ENCODE peak calls at places on chromosomes 1 and 21, in five cellular contexts. One of them, this sample, is unnamed.

GRCh38 chr1:109370712-109371270 is 26.9 kb downstream of the SORT1 start:
- DNase-seq in cardiac muscle cell: no peak
- DNase-seq in fibroblast of pulmonary artery: peak; percentile 89
- DNase-seq in activated CD4-positive, CD25-positive, alpha-beta regulatory T cell treated with anti-CD3 and anti-CD28 coated beads, Interleukin-2, amount 50 U/mL, for 72 hours: no peak
- DNase-seq in HFF-Myc: peak; percentile 66
- DNase-seq in this sample: no peak

GRCh38 chr1:224317383-224318045 is 12.5 kb downstream of the NVL start:
- DNase-seq in cardiac muscle cell: no peak
- DNase-seq in fibroblast of pulmonary artery: no peak
- DNase-seq in activated CD4-positive, CD25-positive, alpha-beta regulatory T cell treated with anti-CD3 and anti-CD28 coated beads, Interleukin-2, amount 50 U/mL, for 72 hours: no peak
- DNase-seq in HFF-Myc: no peak
- DNase-seq in this sample: no peak

GRCh38 chr1:91151702-91152101 is 129.9 kb upstream of the ZNF644 start:
- DNase-seq in cardiac muscle cell: no peak
- DNase-seq in fibroblast of pulmonary artery: no peak
- DNase-seq in activated CD4-positive, CD25-positive, alpha-beta regulatory T cell treated with anti-CD3 and anti-CD28 coated beads, Interleukin-2, amount 50 U/mL, for 72 hours: no peak
- DNase-seq in HFF-Myc: no peak
- DNase-seq in this sample: no peak

GRCh38 chr1:156803086-156803851 is 13.4 kb downstream of the SH2D2A start:
- DNase-seq in cardiac muscle cell: no peak
- DNase-seq in fibroblast of pulmonary artery: no peak
- DNase-seq in activated CD4-positive, CD25-positive, alpha-beta regulatory T cell treated with anti-CD3 and anti-CD28 coated beads, Interleukin-2, amount 50 U/mL, for 72 hours: no peak
- DNase-seq in HFF-Myc: no peak
- DNase-seq in this sample: no peak

GRCh38 chr1:235239821-235240220 is 78.8 kb upstream of the RBM34 start:
- DNase-seq in cardiac muscle cell: no peak
- DNase-seq in fibroblast of pulmonary artery: peak; percentile 57
- DNase-seq in activated CD4-positive, CD25-positive, alpha-beta regulatory T cell treated with anti-CD3 and anti-CD28 coated beads, Interleukin-2, amount 50 U/mL, for 72 hours: no peak
- DNase-seq in HFF-Myc: no peak
- DNase-seq in this sample: no peak

GRCh38 chr1:41683681-41684500 is 199.4 kb upstream of the EDN2 start:
- DNase-seq in cardiac muscle cell: no peak
- DNase-seq in fibroblast of pulmonary artery: no peak
- DNase-seq in activated CD4-positive, CD25-positive, alpha-beta regulatory T cell treated with anti-CD3 and anti-CD28 coated beads, Interleukin-2, amount 50 U/mL, for 72 hours: no peak
- DNase-seq in HFF-Myc: no peak
- DNase-seq in this sample: peak; percentile 48

GRCh38 chr1:107874221-107874620 is 90.8 kb downstream of the VAV3 start:
- DNase-seq in cardiac muscle cell: no peak
- DNase-seq in fibroblast of pulmonary artery: no peak
- DNase-seq in activated CD4-positive, CD25-positive, alpha-beta regulatory T cell treated with anti-CD3 and anti-CD28 coated beads, Interleukin-2, amount 50 U/mL, for 72 hours: no peak
- DNase-seq in HFF-Myc: no peak
- DNase-seq in this sample: no peak

GRCh38 chr1:65525297-65526048 is 105.0 kb downstream of the LEPR start:
- DNase-seq in cardiac muscle cell: peak; percentile 32
- DNase-seq in fibroblast of pulmonary artery: no peak
- DNase-seq in activated CD4-positive, CD25-positive, alpha-beta regulatory T cell treated with anti-CD3 and anti-CD28 coated beads, Interleukin-2, amount 50 U/mL, for 72 hours: no peak
- DNase-seq in HFF-Myc: no peak
- DNase-seq in this sample: no peak

GRCh38 chr1:192477630-192478029 is 97.9 kb upstream of the RGS1 start:
- DNase-seq in cardiac muscle cell: peak; percentile 18
- DNase-seq in fibroblast of pulmonary artery: peak; percentile 74
- DNase-seq in activated CD4-positive, CD25-positive, alpha-beta regulatory T cell treated with anti-CD3 and anti-CD28 coated beads, Interleukin-2, amount 50 U/mL, for 72 hours: no peak
- DNase-seq in HFF-Myc: no peak
- DNase-seq in this sample: peak; percentile 71

GRCh38 chr1:68811806-68812205 is 314.9 kb upstream of the DEPDC1 start:
- DNase-seq in cardiac muscle cell: no peak
- DNase-seq in fibroblast of pulmonary artery: no peak
- DNase-seq in activated CD4-positive, CD25-positive, alpha-beta regulatory T cell treated with anti-CD3 and anti-CD28 coated beads, Interleukin-2, amount 50 U/mL, for 72 hours: no peak
- DNase-seq in HFF-Myc: no peak
- DNase-seq in this sample: no peak

GRCh38 chr1:156390409-156391144 is 21.6 kb downstream of the RHBG start:
- DNase-seq in cardiac muscle cell: no peak
- DNase-seq in fibroblast of pulmonary artery: no peak
- DNase-seq in activated CD4-positive, CD25-positive, alpha-beta regulatory T cell treated with anti-CD3 and anti-CD28 coated beads, Interleukin-2, amount 50 U/mL, for 72 hours: no peak
- DNase-seq in HFF-Myc: no peak
- DNase-seq in this sample: no peak

GRCh38 chr1:236159704-236160539 is 17.6 kb downstream of the GPR137B start:
- DNase-seq in cardiac muscle cell: no peak
- DNase-seq in fibroblast of pulmonary artery: no peak
- DNase-seq in activated CD4-positive, CD25-positive, alpha-beta regulatory T cell treated with anti-CD3 and anti-CD28 coated beads, Interleukin-2, amount 50 U/mL, for 72 hours: no peak
- DNase-seq in HFF-Myc: no peak
- DNase-seq in this sample: no peak

GRCh38 chr1:24426738-24427468 is 11.3 kb downstream of the NIPAL3 start:
- DNase-seq in cardiac muscle cell: no peak
- DNase-seq in fibroblast of pulmonary artery: no peak
- DNase-seq in activated CD4-positive, CD25-positive, alpha-beta regulatory T cell treated with anti-CD3 and anti-CD28 coated beads, Interleukin-2, amount 50 U/mL, for 72 hours: no peak
- DNase-seq in HFF-Myc: no peak
- DNase-seq in this sample: no peak

GRCh38 chr1:182080955-182081582 is 19.6 kb upstream of the ZNF648 start:
- DNase-seq in cardiac muscle cell: peak; percentile 69
- DNase-seq in fibroblast of pulmonary artery: peak; percentile 46
- DNase-seq in activated CD4-positive, CD25-positive, alpha-beta regulatory T cell treated with anti-CD3 and anti-CD28 coated beads, Interleukin-2, amount 50 U/mL, for 72 hours: no peak
- DNase-seq in HFF-Myc: no peak
- DNase-seq in this sample: peak; percentile 72

GRCh38 chr21:44428281-44428942 is 26.9 kb upstream of the LRRC3 start:
- DNase-seq in cardiac muscle cell: no peak
- DNase-seq in fibroblast of pulmonary artery: no peak
- DNase-seq in activated CD4-positive, CD25-positive, alpha-beta regulatory T cell treated with anti-CD3 and anti-CD28 coated beads, Interleukin-2, amount 50 U/mL, for 72 hours: peak; percentile 60
- DNase-seq in HFF-Myc: no peak
- DNase-seq in this sample: peak; percentile 52

GRCh38 chr1:113871597-113872113 is at the start of gene PTPN22:
- DNase-seq in cardiac muscle cell: no peak
- DNase-seq in fibroblast of pulmonary artery: peak; percentile 71
- DNase-seq in activated CD4-positive, CD25-positive, alpha-beta regulatory T cell treated with anti-CD3 and anti-CD28 coated beads, Interleukin-2, amount 50 U/mL, for 72 hours: peak; percentile 70
- DNase-seq in HFF-Myc: peak; percentile 38
- DNase-seq in this sample: no peak

GRCh38 chr1:151032164-151032563 is 4.2 kb upstream of the BNIPL start:
- DNase-seq in cardiac muscle cell: no peak
- DNase-seq in fibroblast of pulmonary artery: no peak
- DNase-seq in activated CD4-positive, CD25-positive, alpha-beta regulatory T cell treated with anti-CD3 and anti-CD28 coated beads, Interleukin-2, amount 50 U/mL, for 72 hours: no peak
- DNase-seq in HFF-Myc: no peak
- DNase-seq in this sample: no peak

GRCh38 chr1:105795741-105796140 is 1260.7 kb upstream of the PRMT6 start:
- DNase-seq in cardiac muscle cell: no peak
- DNase-seq in fibroblast of pulmonary artery: no peak
- DNase-seq in activated CD4-positive, CD25-positive, alpha-beta regulatory T cell treated with anti-CD3 and anti-CD28 coated beads, Interleukin-2, amount 50 U/mL, for 72 hours: no peak
- DNase-seq in HFF-Myc: no peak
- DNase-seq in this sample: no peak